ENCODE peak calls at places on chromosomes 3 and 15, in six cellular contexts. I is H9, X is H1, O is IMR-90, T is neuronal stem cell, W is trophoblast cell. F is an unnamed sample.

GRCh38 chr3:32614956-32615355 is 44.3 kb upstream of the DYNC1LI1 start:
- DNase-seq in I (no peak), T (no peak), O (peak), X (no peak), W (no peak), F (peak)

GRCh38 chr3:98601180-98601579 is 7.8 kb upstream of the CPOX start:
- DNase-seq in I (no peak), X (no peak), O (no peak), T (no peak), W (no peak), F (no peak)

GRCh38 chr3:185940951-185941350 is 3.1 kb upstream of the TRA2B start:
- DNase-seq in T (no peak), O (no peak), X (no peak), W (peak), I (no peak), F (no peak)

GRCh38 chr3:160084998-160085397 is 96.4 kb downstream of the IL12A start:
- DNase-seq in W (peak), I (no peak), T (no peak), X (no peak), O (no peak), F (no peak)

GRCh38 chr3:168863561-168863960 is 767.8 kb upstream of the GOLIM4 start:
- DNase-seq in X (no peak), O (peak), T (no peak), W (no peak), I (no peak), F (no peak)

GRCh38 chr15:81157195-81157938 is 23.3 kb downstream of the CFAP161 start:
- DNase-seq in T (no peak), I (no peak), O (peak), W (no peak), X (no peak), F (no peak)

GRCh38 chr3:9808345-9809037 is 1.6 kb upstream of the TTLL3 start:
- DNase-seq in W (peak), T (peak), X (peak), I (peak), O (peak), F (peak)

GRCh38 chr3:63037116-63037515 is 161.9 kb upstream of the CADPS start:
- DNase-seq in O (no peak), T (no peak), I (no peak), X (no peak), W (no peak), F (no peak)

GRCh38 chr3:39383913-39384664 is 919 bp downstream of the SLC25A38 start:
- DNase-seq in O (peak), T (peak), X (peak), W (peak), I (peak), F (peak)

GRCh38 chr15:77597804-77598453 is 34.8 kb downstream of the LINGO1 start:
- DNase-seq in T (no peak), O (no peak), X (no peak), W (no peak), I (no peak), F (peak)

GRCh38 chr15:62648954-62649353 is 393.6 kb upstream of the TPM1 start:
- DNase-seq in I (no peak), W (peak), O (no peak), T (no peak), X (no peak), F (peak)

GRCh38 chr3:72189344-72189743 is 404.4 kb upstream of the PROK2 start:
- DNase-seq in T (no peak), I (no peak), W (no peak), O (no peak), X (no peak), F (no peak)

GRCh38 chr3:20185364-20185732 is 658 bp downstream of the SGO1 start:
- DNase-seq in X (peak), O (peak), I (no peak), T (no peak), W (peak), F (peak)

GRCh38 chr15:92205255-92205739 is 188.4 kb upstream of the ST8SIA2 start:
- DNase-seq in X (peak), T (no peak), W (no peak), O (no peak), I (peak), F (no peak)

GRCh38 chr3:126478581-126479310 is 3.1 kb upstream of the ZXDC start:
- DNase-seq in W (no peak), I (no peak), T (no peak), X (no peak), O (no peak), F (no peak)

GRCh38 chr3:30435950-30436349 is 170.5 kb upstream of the TGFBR2 start:
- DNase-seq in T (no peak), I (no peak), W (no peak), O (no peak), X (no peak), F (no peak)

GRCh38 chr3:47495886-47496285 is 17.6 kb downstream of the ELP6 start:
- DNase-seq in X (no peak), O (no peak), I (no peak), W (no peak), T (no peak), F (no peak)

GRCh38 chr3:141271279-141272033 is 39.8 kb downstream of the PXYLP1 start:
- DNase-seq in T (no peak), I (no peak), W (no peak), X (no peak), O (no peak), F (no peak)

GRCh38 chr3:66836363-66837152 is 161.5 kb upstream of the KBTBD8 start:
- DNase-seq in O (peak), W (peak), T (no peak), I (no peak), X (no peak), F (peak)

GRCh38 chr3:17424137-17424536 is 318.3 kb downstream of the TBC1D5 start:
- DNase-seq in O (peak), T (no peak), I (no peak), X (no peak), W (no peak), F (peak)

GRCh38 chr3:22360977-22361376 is 610.0 kb upstream of the ZNF385D start:
- DNase-seq in I (no peak), W (no peak), O (no peak), X (no peak), T (no peak), F (no peak)

GRCh38 chr3:151011427-151011826 is 38.9 kb upstream of the CLRN1 start:
- DNase-seq in W (no peak), X (no peak), T (peak), O (peak), I (no peak), F (peak)

GRCh38 chr3:195080571-195081141 is 190.3 kb downstream of the XXYLT1 start:
- DNase-seq in T (no peak), I (no peak), O (no peak), X (no peak), W (no peak), F (no peak)

GRCh38 chr15:78085928-78086327 is 6.4 kb upstream of the SH2D7 start:
- DNase-seq in T (no peak), O (peak), I (no peak), W (no peak), X (no peak), F (no peak)

GRCh38 chr3:108471346-108471935 is 39.0 kb downstream of the MYH15 start:
- DNase-seq in T (no peak), W (peak), O (peak), X (no peak), I (no peak), F (peak)

GRCh38 chr3:126151562-126152302 is 28.7 kb downstream of the ALDH1L1 start:
- DNase-seq in W (peak), T (no peak), I (peak), O (no peak), X (peak), F (no peak)

GRCh38 chr3:143084856-143085731 is 34.5 kb upstream of the CHST2 start:
- DNase-seq in O (peak), W (peak), I (no peak), X (no peak), T (no peak), F (peak)

GRCh38 chr15:41985236-41986160 is 13.1 kb upstream of the EHD4 start:
- DNase-seq in W (no peak), O (no peak), T (no peak), I (no peak), X (no peak), F (no peak)

GRCh38 chr3:187827723-187828122 is 82.5 kb upstream of the BCL6 start:
- DNase-seq in T (no peak), I (no peak), X (peak), W (no peak), O (no peak), F (no peak)

GRCh38 chr15:63556246-63556645 is 40.9 kb upstream of the FBXL22 start:
- DNase-seq in T (no peak), W (no peak), I (no peak), X (no peak), O (no peak), F (no peak)

GRCh38 chr3:69200384-69201068 is 78.1 kb upstream of the LMOD3 start:
- DNase-seq in O (peak), W (peak), I (no peak), T (peak), X (no peak), F (peak)

GRCh38 chr3:61802772-61803171 is 241.4 kb downstream of the PTPRG start:
- DNase-seq in X (no peak), I (no peak), T (no peak), W (no peak), O (no peak), F (no peak)

GRCh38 chr3:106119691-106120090 is 250.9 kb upstream of the CBLB start:
- DNase-seq in O (peak), I (no peak), X (no peak), T (no peak), W (peak), F (peak)

GRCh38 chr15:90681056-90681455 is 36.1 kb upstream of the BLM start:
- DNase-seq in T (no peak), W (no peak), X (no peak), I (no peak), O (no peak), F (no peak)

GRCh38 chr15:90683371-90683770 is 33.8 kb upstream of the BLM start:
- DNase-seq in O (no peak), X (no peak), W (no peak), I (no peak), T (no peak), F (no peak)

GRCh38 chr15:90680371-90680935 is 36.7 kb upstream of the BLM start:
- DNase-seq in O (peak), T (no peak), X (no peak), W (peak), I (no peak), F (peak)

GRCh38 chr15:90679959-90680358 is 37.2 kb upstream of the BLM start:
- DNase-seq in I (no peak), X (no peak), W (no peak), O (no peak), T (no peak), F (no peak)

DNA sequence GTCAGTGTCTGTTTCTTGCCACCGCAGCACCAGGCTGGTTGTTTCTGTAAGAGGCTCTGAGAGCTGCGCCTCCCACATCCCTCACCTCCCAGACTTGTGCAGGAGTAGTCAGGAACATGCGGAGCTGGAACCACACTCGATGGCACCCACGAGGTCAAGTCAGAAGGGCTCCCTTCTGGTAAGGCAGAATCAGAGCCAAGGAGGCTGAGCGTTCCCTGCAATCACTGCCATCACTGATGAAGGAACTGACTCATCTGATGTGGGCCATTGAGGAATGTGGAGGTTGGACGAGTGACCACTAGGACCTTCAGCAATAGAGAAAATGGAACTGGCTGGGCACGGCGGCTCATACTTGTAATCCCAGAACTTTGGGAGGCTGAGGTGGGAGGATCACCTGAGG is 35.7 kb upstream of the BLM start:
- DNase-seq in O (peak), W (peak), X (no peak), I (no peak), T (no peak), F (peak)
- H3K27ac ChIP-seq in O (peak), W (no peak), X (no peak), I (no peak), T (no peak), F (no peak)

DNA sequence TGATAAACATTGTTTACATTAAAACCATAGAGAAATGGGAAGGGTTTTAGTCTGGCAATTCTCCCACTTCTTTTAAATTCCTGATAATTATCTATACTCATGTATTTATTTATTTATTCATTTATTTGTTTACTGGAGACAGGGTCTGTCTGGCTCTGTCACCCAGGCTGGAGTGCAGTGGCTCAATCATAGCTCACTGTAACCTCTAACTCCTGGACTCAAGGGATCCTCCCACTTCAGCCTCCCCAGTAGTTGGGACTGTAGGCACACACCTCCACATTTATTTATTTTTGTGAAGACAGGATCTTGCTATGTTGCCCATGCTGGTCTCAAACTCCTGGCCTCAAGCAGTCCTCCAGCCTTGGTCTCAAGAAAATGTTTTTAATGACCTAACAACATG is 2.5 kb upstream of the AEN start:
- DNase-seq in O (no peak), T (no peak), X (no peak), I (peak), W (no peak), F (no peak)
- H3K14ac ChIP-seq in O (no peak), T (no peak), X (no peak), I (no peak), W (no peak), F (no peak)

DNA sequence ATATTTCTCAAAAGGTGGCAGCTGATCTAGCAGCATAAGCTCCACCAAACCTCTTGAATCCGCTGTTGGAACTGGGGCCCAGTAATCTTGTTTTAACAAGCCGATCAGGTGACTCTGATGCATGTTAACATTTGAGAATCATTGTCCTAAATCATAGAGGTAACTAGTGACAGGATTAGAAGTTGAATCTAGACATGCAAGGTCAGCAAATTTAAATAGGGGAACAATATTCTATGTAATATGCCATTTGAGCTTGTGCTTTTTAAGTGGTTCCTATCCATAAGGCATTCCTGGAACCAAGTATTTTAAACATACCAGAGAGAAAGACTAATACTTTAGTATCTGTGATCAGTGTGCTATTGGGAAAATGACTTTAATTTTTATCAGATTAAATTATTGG is 412.8 kb downstream of the PYDC2 start:
- DNase-seq in O (no peak), X (no peak), W (no peak), I (no peak), T (no peak), F (no peak)
- H3K27ac ChIP-seq in O (no peak), X (no peak), W (no peak), I (no peak), T (no peak), F (no peak)

DNA sequence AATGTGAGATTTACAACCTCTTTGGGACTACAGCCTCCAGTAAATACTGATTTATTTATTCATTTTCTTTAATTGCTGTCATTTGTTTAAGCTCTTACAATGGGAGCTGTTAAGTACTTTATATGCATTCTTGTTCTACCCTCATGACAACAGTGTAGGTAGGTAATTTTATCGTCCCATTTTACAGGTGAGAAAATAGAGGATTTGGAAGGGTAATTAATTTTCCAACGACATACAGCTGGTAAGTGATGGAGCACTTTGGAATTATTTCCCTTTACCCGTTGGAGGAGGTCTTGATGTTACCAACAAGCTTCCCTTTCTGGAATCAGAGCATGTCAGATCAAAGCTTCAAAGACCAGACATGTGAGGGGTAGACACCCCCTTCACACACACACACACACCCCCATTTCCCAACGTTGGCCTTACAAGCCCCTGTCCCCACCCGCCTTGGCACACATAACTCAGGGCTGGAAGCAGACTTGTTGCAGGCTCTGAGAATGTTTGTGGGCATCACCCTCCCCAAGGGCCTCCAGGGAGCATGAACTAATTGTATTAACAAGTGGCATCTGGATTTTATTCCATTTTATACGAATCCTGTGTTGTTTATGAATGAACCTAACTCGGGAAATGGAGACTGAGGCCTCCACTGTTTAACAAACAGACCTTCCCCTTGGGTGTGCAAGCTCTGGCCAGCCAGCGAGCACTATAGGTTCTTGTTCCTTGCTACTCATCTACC is 116.8 kb downstream of the ALDH1A2 start:
- DNase-seq in X (no peak), W (no peak), I (no peak), T (no peak), O (no peak), F (no peak)
- H3K14ac ChIP-seq in X (no peak), W (no peak), I (no peak), T (no peak), O (no peak), F (no peak)

DNA sequence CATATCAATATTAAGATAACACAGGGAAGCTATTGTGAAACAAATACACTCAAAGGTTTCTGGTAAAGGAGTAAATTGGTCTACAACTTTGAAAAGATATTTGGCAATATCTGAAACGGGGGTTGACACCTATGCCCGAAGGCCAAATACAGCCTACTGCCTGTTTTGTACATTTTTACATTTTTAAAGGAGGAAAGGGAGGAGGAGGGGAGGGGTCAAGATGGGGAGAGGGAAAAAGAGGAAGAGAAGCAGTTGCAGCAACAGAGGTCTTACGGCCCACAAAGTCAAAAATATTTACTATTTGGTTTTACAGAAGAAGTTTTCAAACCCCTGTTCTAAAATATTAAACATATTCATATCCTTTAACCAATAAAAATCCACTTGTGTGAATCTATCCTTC is 94.2 kb downstream of the FMN1 start:
- DNase-seq in I (no peak), W (no peak), X (no peak), O (no peak), T (no peak), F (no peak)
- H3K27ac ChIP-seq in I (no peak), W (no peak), X (no peak), O (no peak), T (no peak), F (no peak)

GRCh38 chr3:136602818-136603217 is 149.4 kb downstream of the STAG1 start:
- DNase-seq in O (peak), X (no peak), I (no peak), T (no peak), W (no peak), F (no peak)
- H3K14ac ChIP-seq in O (no peak), X (no peak), I (no peak), T (no peak), W (no peak), F (no peak)